ENCODE peak calls at places on chromosomes 6 and 20, in nine cellular contexts. H is memory B cell; L is A549; A is body of pancreas; D is heart left ventricle; P is Panc1; K is stimulated activated naive B cell treated with anti-CD40 and anti-IgM and Interleukin-4, amounts not matched to agents 10 μg/mL and 1 μg/mL and 100 μg/mL, for 72 hours; Q is stimulated activated naive CD8-positive, alpha-beta T cell treated with anti-CD3 and anti-CD28 coated beads, Interleukin-15, amount 100 ng/mL, for 72 hours; F is right cardiac atrium. X is an unnamed sample.
A peak's percentile ranks its signal among the peaks of the same experiment; 100 is the strongest.

GRCh38 chr6:105872244-105872643 is 213.9 kb upstream of the PRDM1 start:
- ATAC-seq in D (no peak), L (no peak), Q (no peak), P (no peak), H (no peak), F (no peak), A (no peak), K (no peak), X (no peak)

GRCh38 chr6:83193747-83194582 is 808 bp downstream of the RWDD2A start:
- ATAC-seq in H (no peak), F (peak; percentile 83), Q (peak; percentile 22), P (peak; percentile 72), D (no peak), L (peak; percentile 65), K (peak; percentile 17), A (peak; percentile 67), X (peak; percentile 20)

GRCh38 chr6:136011475-136011874 is 160.0 kb downstream of the PDE7B start:
- ATAC-seq in Q (no peak), L (no peak), P (no peak), K (no peak), F (peak; percentile 50), H (no peak), A (no peak), D (no peak), X (no peak)

GRCh38 chr6:166438211-166438861 is 55.6 kb upstream of the MPC1 start:
- ATAC-seq in F (no peak), Q (no peak), A (no peak), H (no peak), L (no peak), D (no peak), K (no peak), P (no peak), X (no peak)

GRCh38 chr6:79526897-79527296 is 10.3 kb downstream of the LCA5 start:
- ATAC-seq in A (no peak), D (no peak), Q (no peak), L (no peak), F (no peak), P (no peak), H (no peak), K (no peak), X (no peak)

GRCh38 chr6:169868458-169868857 is 117.0 kb downstream of the ERMARD start:
- ATAC-seq in A (no peak), L (no peak), K (peak; percentile 92), Q (peak; percentile 97), P (no peak), H (peak; percentile 95), F (peak; percentile 55), D (peak; percentile 83), X (peak; percentile 42)

GRCh38 chr6:82862543-82862942 is 203.1 kb downstream of the UBE3D start:
- ATAC-seq in Q (no peak), P (peak; percentile 76), D (no peak), L (no peak), F (no peak), A (peak; percentile 89), H (no peak), K (no peak), X (no peak)

GRCh38 chr6:145147559-145147958 is 587.8 kb downstream of the EPM2A start:
- ATAC-seq in F (peak; percentile 64), P (no peak), D (no peak), A (no peak), K (peak; percentile 28), Q (peak; percentile 31), L (peak; percentile 52), H (no peak), X (no peak)

GRCh38 chr6:37897819-37898534 is 78.5 kb downstream of the ZFAND3 start:
- ATAC-seq in D (no peak), F (no peak), Q (no peak), L (no peak), P (no peak), H (no peak), K (no peak), A (no peak), X (no peak)

GRCh38 chr20:40218296-40218955 is 470.6 kb downstream of the MAFB start:
- ATAC-seq in K (no peak), H (no peak), F (peak; percentile 20), Q (no peak), L (no peak), A (no peak), P (no peak), D (no peak), X (no peak)

GRCh38 chr6:7439243-7439642 is 49.6 kb downstream of the RIOK1 start:
- ATAC-seq in A (no peak), L (no peak), F (no peak), H (peak; percentile 100), Q (no peak), D (no peak), K (peak; percentile 86), P (no peak), X (no peak)

GRCh38 chr6:147347179-147347881 is 143.1 kb downstream of the STXBP5 start:
- ATAC-seq in D (no peak), F (no peak), P (no peak), Q (no peak), H (no peak), K (no peak), L (no peak), A (no peak), X (no peak)

GRCh38 chr6:52530351-52530750 is 46.5 kb downstream of the TRAM2 start:
- ATAC-seq in D (no peak), H (no peak), L (no peak), F (no peak), A (no peak), Q (no peak), K (no peak), P (no peak), X (no peak)

GRCh38 chr6:170456886-170457698 is 96.0 kb downstream of the PSMB1 start:
- ATAC-seq in F (peak; percentile 33), P (no peak), H (no peak), D (no peak), Q (no peak), L (no peak), A (no peak), K (no peak), X (no peak)

GRCh38 chr6:88636871-88637270 is 326.5 kb downstream of the RNGTT start:
- ATAC-seq in A (no peak), P (no peak), F (no peak), K (no peak), D (no peak), H (no peak), Q (no peak), L (no peak), X (no peak)

GRCh38 chr6:158414900-158415299 is 102.6 kb downstream of the TULP4 start:
- ATAC-seq in L (no peak), A (no peak), D (peak; percentile 10), H (no peak), Q (no peak), P (no peak), K (no peak), F (peak; percentile 51), X (no peak)

GRCh38 chr6:161153725-161154124 is 120.1 kb downstream of the AGPAT4 start:
- ATAC-seq in K (no peak), A (no peak), L (no peak), F (peak; percentile 21), Q (peak; percentile 61), H (no peak), P (no peak), D (no peak), X (no peak)

GRCh38 chr6:139531148-139531547 is 156.7 kb upstream of the CITED2 start:
- ATAC-seq in H (no peak), A (no peak), Q (peak; percentile 63), P (no peak), L (no peak), F (no peak), D (no peak), K (no peak), X (peak; percentile 93)

GRCh38 chr6:163309491-163310026 is 105.0 kb upstream of the QKI start:
- ATAC-seq in L (no peak), K (no peak), P (no peak), Q (no peak), F (no peak), H (no peak), A (no peak), D (no peak), X (no peak)

GRCh38 chr6:154555075-154555677 is 44.7 kb upstream of the CNKSR3 start:
- ATAC-seq in D (peak; percentile 32), L (peak; percentile 93), K (no peak), H (no peak), P (peak; percentile 93), A (peak; percentile 89), Q (no peak), F (no peak), X (no peak)

GRCh38 chr6:51386347-51386836 is 567.7 kb downstream of the TFAP2B start:
- ATAC-seq in A (no peak), K (no peak), H (no peak), D (no peak), L (no peak), Q (no peak), P (no peak), F (no peak), X (no peak)

GRCh38 chr6:125793863-125794262 is 3.1 kb downstream of the NCOA7 start:
- ATAC-seq in F (no peak), L (no peak), H (no peak), D (no peak), P (no peak), K (no peak), A (no peak), Q (peak; percentile 31), X (peak; percentile 32)

GRCh38 chr20:35888659-35889058 is 65.6 kb downstream of the SCAND1 start:
- ATAC-seq in L (no peak), Q (no peak), H (no peak), K (peak; percentile 39), A (no peak), F (no peak), D (no peak), P (no peak), X (peak; percentile 54)

GRCh38 chr6:2396856-2397640 is 151.6 kb upstream of the GMDS start:
- ATAC-seq in A (no peak), F (no peak), K (no peak), Q (no peak), D (no peak), L (no peak), P (no peak), H (no peak), X (no peak)

GRCh38 chr20:59663513-59663890 is 59.2 kb downstream of the PHACTR3 start:
- ATAC-seq in P (no peak), Q (no peak), A (no peak), K (no peak), D (no peak), H (no peak), L (no peak), F (no peak), X (no peak)

GRCh38 chr20:52965380-52965779 is 6.8 kb upstream of the TSHZ2 start:
- ATAC-seq in L (no peak), D (no peak), A (no peak), K (no peak), H (no peak), P (no peak), Q (no peak), F (no peak), X (no peak)

GRCh38 chr6:11762782-11763459 is 15.7 kb downstream of the ADTRP start:
- ATAC-seq in D (peak; percentile 32), Q (no peak), A (peak; percentile 8), K (no peak), P (no peak), L (no peak), F (no peak), H (no peak), X (no peak)

GRCh38 chr6:113632220-113632864 is 224.8 kb upstream of the MARCKS start:
- ATAC-seq in L (peak; percentile 94), A (peak; percentile 86), H (no peak), F (peak; percentile 89), P (peak; percentile 86), D (peak; percentile 51), K (peak; percentile 24), Q (peak; percentile 65), X (peak; percentile 83)

GRCh38 chr6:13695217-13695616 is 16.4 kb downstream of the RANBP9 start:
- ATAC-seq in Q (no peak), A (no peak), H (no peak), K (no peak), P (no peak), D (no peak), L (no peak), F (no peak), X (peak; percentile 40)

GRCh38 chr6:135334169-135334568 is 153.1 kb downstream of the MYB start:
- ATAC-seq in K (no peak), P (no peak), H (no peak), F (no peak), Q (no peak), A (no peak), L (no peak), D (no peak), X (no peak)

GRCh38 chr6:149334201-149334600 is 16.7 kb downstream of the TAB2 start:
- ATAC-seq in L (no peak), H (no peak), D (no peak), P (no peak), K (no peak), A (no peak), F (no peak), Q (no peak), X (peak; percentile 22)

X was measured in activated T-helper 17 cell treated with anti-CD3 and anti-CD28 coated beads, Interleukin-2, amount 50 U/mL, for 72 hours.